ENCODE peak calls at places on chromosomes 1 and 21, in seven cellular contexts. Y is A549, K is transverse colon, F is H9, E is heart right ventricle, S is brain microvascular endothelial cell, A is esophagus squamous epithelium. O is an unnamed sample.

GRCh38 chr1:75725861-75726361 is 1.4 kb downstream of the ACADM start:
- DNase-seq in F (no peak), A (no peak), Y (no peak), K (peak; percentile 67), S (no peak), E (no peak), O (no peak)

GRCh38 chr1:1179983-1180861 is 6.5 kb downstream of the TTLL10 start:
- DNase-seq in Y (no peak), E (peak; percentile 11), F (peak; percentile 36), S (no peak), K (peak; percentile 5), A (no peak), O (no peak)

GRCh38 chr1:47559944-47560695 is 122.3 kb downstream of the FOXD2 start:
- DNase-seq in E (no peak), A (no peak), K (peak; percentile 32), F (no peak), Y (no peak), S (no peak), O (no peak)

GRCh38 chr1:47431534-47431933 is 6.3 kb upstream of the FOXD2 start:
- DNase-seq in S (peak; percentile 68), Y (no peak), F (peak; percentile 62), E (no peak), A (no peak), K (no peak), O (peak; percentile 63)

GRCh38 chr1:31418626-31419025 is 5.6 kb downstream of the SERINC2 start:
- DNase-seq in K (no peak), A (no peak), Y (no peak), E (no peak), F (no peak), S (no peak), O (no peak)

GRCh38 chr21:46007498-46007868 is 25.9 kb downstream of the COL6A1 start:
- DNase-seq in F (no peak), Y (no peak), K (no peak), S (no peak), A (no peak), E (no peak), O (no peak)

GRCh38 chr1:58768971-58769808 is 14.7 kb downstream of the JUN start:
- DNase-seq in F (peak; percentile 74), K (peak; percentile 78), A (no peak), Y (peak; percentile 45), S (peak; percentile 61), E (peak; percentile 85), O (peak; percentile 73)

GRCh38 chr1:192788184-192788583 is 20.7 kb upstream of the RGS2 start:
- DNase-seq in F (peak; percentile 39), E (no peak), S (peak; percentile 87), A (no peak), K (no peak), Y (peak; percentile 35), O (peak; percentile 56)

GRCh38 chr1:225944387-225944786 is 3.4 kb upstream of the LEFTY2 start:
- DNase-seq in F (no peak), Y (no peak), A (no peak), E (no peak), K (no peak), S (no peak), O (no peak)

GRCh38 chr1:40256401-40257084 is 1.5 kb upstream of the ZMPSTE24 start:
- DNase-seq in K (no peak), S (no peak), F (no peak), Y (no peak), E (no peak), A (no peak), O (no peak)

GRCh38 chr1:214281030-214281901 is at the start of gene SMYD2:
- DNase-seq in S (no peak), K (peak; percentile 80), E (peak; percentile 77), F (peak; percentile 73), Y (peak; percentile 53), A (no peak), O (peak; percentile 58)

GRCh38 chr1:192700834-192701271 is 64.9 kb downstream of the RGS13 start:
- DNase-seq in F (no peak), E (no peak), S (peak; percentile 84), A (no peak), K (no peak), Y (peak; percentile 35), O (peak; percentile 91)

GRCh38 chr1:20099533-20099932 is 19.8 kb downstream of the PLA2G2D start:
- DNase-seq in Y (no peak), A (no peak), S (no peak), E (no peak), K (no peak), F (no peak), O (peak; percentile 51)

GRCh38 chr1:101101362-101101761 is 75.8 kb upstream of the DPH5 start:
- DNase-seq in Y (no peak), E (no peak), A (no peak), K (no peak), F (no peak), S (no peak), O (peak; percentile 31)

GRCh38 chr1:2540816-2541492 is 10.9 kb upstream of the HES5 start:
- DNase-seq in A (no peak), K (no peak), E (no peak), S (no peak), Y (no peak), F (no peak), O (no peak)

GRCh38 chr1:234322979-234323378 is 50.3 kb upstream of the COA6 start:
- DNase-seq in K (peak; percentile 37), F (peak; percentile 90), Y (no peak), E (peak; percentile 38), S (no peak), A (no peak), O (peak; percentile 39)

GRCh38 chr1:8409107-8409506 is 91.2 kb downstream of the SLC45A1 start:
- DNase-seq in F (no peak), S (peak; percentile 55), Y (no peak), A (no peak), K (peak; percentile 30), E (no peak), O (peak; percentile 91)

GRCh38 chr1:190551638-190552037 is 74.0 kb upstream of the BRINP3 start:
- DNase-seq in Y (no peak), A (no peak), E (no peak), S (no peak), F (no peak), K (no peak), O (no peak)

GRCh38 chr1:155168456-155169210 is 4.5 kb downstream of the KRTCAP2 start:
- DNase-seq in S (no peak), E (no peak), F (no peak), A (no peak), Y (no peak), K (no peak), O (no peak)

GRCh38 chr1:76669624-76670023 is 197.7 kb upstream of the ST6GALNAC5 start:
- DNase-seq in Y (no peak), F (no peak), A (no peak), E (no peak), S (no peak), K (no peak), O (no peak)

GRCh38 chr1:92186081-92186480 is 31.6 kb upstream of the C1orf146 start:
- DNase-seq in A (no peak), K (no peak), Y (no peak), F (no peak), S (peak; percentile 41), E (no peak), O (peak; percentile 31)

GRCh38 chr1:246893205-246893939 is 38.4 kb downstream of the AHCTF1 start:
- DNase-seq in F (no peak), S (no peak), A (no peak), E (no peak), Y (no peak), K (no peak), O (no peak)

GRCh38 chr1:227788279-227789041 is 27.0 kb upstream of the PRSS38 start:
- DNase-seq in E (no peak), F (peak; percentile 96), Y (peak; percentile 61), A (no peak), K (no peak), S (no peak), O (no peak)

GRCh38 chr1:108316545-108316944 is 72.7 kb upstream of the NBPF4 start:
- DNase-seq in E (no peak), S (no peak), F (no peak), A (no peak), Y (no peak), K (no peak), O (peak; percentile 6)
- TF ChIP-seq CTCF in E (no peak), S (peak; percentile 46), F (peak; percentile 69), A (no peak), Y (peak; percentile 24), K (peak; percentile 15), O (peak; percentile 34)

GRCh38 chr1:203612932-203613682 is 13.5 kb upstream of the ATP2B4 start:
- DNase-seq in K (no peak), E (no peak), S (no peak), A (no peak), Y (no peak), F (no peak), O (no peak)

GRCh38 chr1:203619091-203619780 is 7.4 kb upstream of the ATP2B4 start:
- DNase-seq in F (no peak), Y (no peak), A (no peak), S (no peak), E (no peak), K (no peak), O (no peak)

GRCh38 chr1:203610061-203610460 is 16.6 kb upstream of the ATP2B4 start:
- DNase-seq in K (no peak), Y (no peak), F (no peak), E (no peak), S (no peak), A (no peak), O (no peak)

GRCh38 chr1:203615182-203615581 is 11.4 kb upstream of the ATP2B4 start:
- DNase-seq in A (no peak), E (no peak), Y (no peak), S (no peak), F (no peak), K (no peak), O (no peak)
- TF ChIP-seq CTCF in A (no peak), E (peak; percentile 43), Y (no peak), S (no peak), F (no peak), K (no peak), O (no peak)

DNA sequence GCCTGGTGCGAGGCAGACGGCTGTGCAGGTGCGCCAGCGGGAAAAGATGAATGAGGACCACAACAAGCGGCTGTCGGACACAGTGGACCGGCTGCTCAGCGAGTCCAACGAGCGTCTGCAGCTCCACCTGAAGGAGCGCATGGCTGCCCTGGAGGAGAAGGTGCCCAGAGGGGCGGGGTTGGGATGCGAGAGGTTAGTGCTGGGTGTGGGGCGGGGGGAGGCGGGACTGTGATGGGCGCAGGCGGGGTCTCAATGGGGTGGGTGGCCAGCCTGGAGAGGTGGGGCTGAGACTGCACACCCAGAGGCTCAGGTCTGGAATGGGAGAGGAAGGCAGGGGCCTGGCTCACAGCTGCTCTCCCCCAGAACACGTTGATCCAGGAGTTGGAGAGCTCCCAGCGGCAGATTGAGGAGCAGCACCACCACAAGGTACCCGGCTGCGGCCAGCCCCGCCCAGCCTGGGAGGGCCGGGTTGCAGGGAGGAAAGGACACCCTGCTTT is 22.3 kb downstream of the PPFIA4 start:
- DNase-seq in K (no peak), E (no peak), F (peak; percentile 82), S (no peak), A (no peak), Y (no peak), O (no peak)
- TF ChIP-seq CTCF in K (no peak), E (no peak), F (peak; percentile 25), S (no peak), A (no peak), Y (no peak), O (no peak)

DNA sequence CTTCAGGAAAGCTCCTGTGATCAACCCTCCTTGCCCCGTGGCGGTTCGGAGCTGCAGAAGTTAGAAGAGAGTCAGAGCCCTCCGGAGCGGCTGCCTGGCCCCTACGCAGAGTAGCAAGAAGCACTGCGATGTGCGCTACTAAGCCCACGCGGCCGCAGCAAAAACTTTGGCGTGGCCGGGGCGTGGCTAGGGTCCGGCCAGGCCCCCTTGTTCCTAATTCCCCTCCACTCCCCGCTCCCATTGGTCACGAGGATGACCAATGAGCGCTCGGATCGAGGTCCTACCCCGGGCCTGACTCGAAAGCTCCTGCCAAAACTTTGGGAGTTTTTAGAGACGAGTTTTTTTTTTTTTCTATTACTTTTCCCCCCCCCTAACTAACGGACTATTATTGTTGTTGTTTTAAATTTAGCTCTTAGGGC is at the start of gene HLX:
- DNase-seq in S (peak; percentile 65), E (peak; percentile 90), K (peak; percentile 86), F (peak; percentile 63), A (peak; percentile 60), Y (peak; percentile 98), O (peak; percentile 94)
- TF ChIP-seq CTCF in S (no peak), E (no peak), K (no peak), F (no peak), A (no peak), Y (no peak), O (no peak)